ENCODE peak calls at places on chromosomes 6 and 20, in five cellular contexts. W is tibial artery, Z is fibroblast of mammary gland, F is fibroblast of lung, Q is psoas muscle. R is an unnamed sample.

GRCh38 chr6:170129691-170130171 is 161.1 kb downstream of the DLL1 start:
- DNase-seq in W (peak), Z (no peak), F (no peak), Q (peak), R (no peak)

GRCh38 chr6:41088451-41088850 is 15.7 kb downstream of the NFYA start:
- DNase-seq in W (no peak), Z (no peak), F (peak), Q (no peak), R (no peak)

GRCh38 chr6:145948328-145948727 is 15.8 kb downstream of the SHPRH start:
- DNase-seq in W (no peak), Z (peak), F (peak), Q (no peak), R (no peak)

GRCh38 chr20:38109025-38109541 is 56.0 kb downstream of the TGM2 start:
- DNase-seq in W (no peak), Z (peak), F (peak), Q (peak), R (no peak)

GRCh38 chr6:142918339-142919042 is 26.5 kb downstream of the HIVEP2 start:
- DNase-seq in W (no peak), Z (no peak), F (peak), Q (peak), R (no peak)

GRCh38 chr20:14928083-14928482 is 590.7 kb upstream of the FLRT3 start:
- DNase-seq in W (no peak), Z (no peak), F (peak), Q (no peak), R (no peak)

GRCh38 chr6:61886608-61887259 is 399.3 kb downstream of the KHDRBS2 start:
- DNase-seq in W (no peak), Z (no peak), F (no peak), Q (no peak), R (no peak)

GRCh38 chr6:148906386-148906785 is 159.6 kb downstream of the UST start:
- DNase-seq in W (no peak), Z (no peak), F (no peak), Q (no peak), R (no peak)

GRCh38 chr6:33251390-33252012 is 20.2 kb downstream of the VPS52 start:
- DNase-seq in W (peak), Z (peak), F (peak), Q (no peak), R (no peak)

GRCh38 chr6:72760130-72760793 is 138.4 kb downstream of the KCNQ5 start:
- DNase-seq in W (no peak), Z (no peak), F (peak), Q (no peak), R (no peak)

GRCh38 chr6:84872996-84873395 is 108.6 kb upstream of the TBX18 start:
- DNase-seq in W (no peak), Z (peak), F (no peak), Q (no peak), R (no peak)

GRCh38 chr20:53402233-53403005 is 191.2 kb downstream of the ZNF217 start:
- DNase-seq in W (no peak), Z (no peak), F (no peak), Q (no peak), R (no peak)

GRCh38 chr20:31988430-31989015 is 20.6 kb downstream of the XKR7 start:
- DNase-seq in W (no peak), Z (no peak), F (no peak), Q (no peak), R (no peak)

GRCh38 chr20:750801-751200 is 17.5 kb downstream of the SLC52A3 start:
- DNase-seq in W (no peak), Z (peak), F (no peak), Q (no peak), R (no peak)

GRCh38 chr6:18302561-18303439 is 38.5 kb upstream of the DEK start:
- DNase-seq in W (no peak), Z (peak), F (no peak), Q (no peak), R (no peak)

GRCh38 chr6:153001767-153002612 is 519 bp downstream of the MTRF1L start:
- DNase-seq in W (no peak), Z (peak), F (peak), Q (no peak), R (no peak)

GRCh38 chr6:87639373-87639772 is 49.4 kb downstream of the ORC3 start:
- DNase-seq in W (no peak), Z (no peak), F (no peak), Q (no peak), R (no peak)

GRCh38 chr20:38730167-38730988 is 6.1 kb downstream of the SLC32A1 start:
- DNase-seq in W (no peak), Z (no peak), F (no peak), Q (no peak), R (peak)

GRCh38 chr6:112502348-112503130 is 155.4 kb downstream of the RFPL4B start:
- DNase-seq in W (no peak), Z (peak), F (peak), Q (no peak), R (no peak)

GRCh38 chr6:101956961-101957360 is 563.5 kb downstream of the GRIK2 start:
- DNase-seq in W (no peak), Z (no peak), F (peak), Q (no peak), R (no peak)

GRCh38 chr6:6699741-6700367 is 111.3 kb downstream of the LY86 start:
- DNase-seq in W (peak), Z (peak), F (peak), Q (peak), R (no peak)

GRCh38 chr6:56435326-56435725 is 187.9 kb upstream of the COL21A1 start:
- DNase-seq in W (no peak), Z (no peak), F (peak), Q (no peak), R (no peak)

GRCh38 chr6:71157350-71157749 is 131.3 kb upstream of the OGFRL1 start:
- DNase-seq in W (no peak), Z (no peak), F (no peak), Q (no peak), R (no peak)

GRCh38 chr6:31663961-31664789 is 622 bp downstream of the GPANK1 start:
- DNase-seq in W (peak), Z (peak), F (peak), Q (peak), R (no peak)

GRCh38 chr20:19993937-19994667 is 23.1 kb upstream of the NAA20 start:
- DNase-seq in W (no peak), Z (peak), F (peak), Q (no peak), R (no peak)

GRCh38 chr6:40733290-40733689 is 146.1 kb upstream of the LRFN2 start:
- DNase-seq in W (no peak), Z (no peak), F (peak), Q (no peak), R (no peak)

GRCh38 chr20:36726168-36726567 is 19.7 kb downstream of the NDRG3 start:
- DNase-seq in W (no peak), Z (no peak), F (peak), Q (no peak), R (no peak)

GRCh38 chr20:21381619-21382018 is 15.7 kb downstream of the NKX2-4 start:
- DNase-seq in W (no peak), Z (no peak), F (no peak), Q (no peak), R (no peak)

GRCh38 chr20:48739395-48740268 is 88.2 kb downstream of the PREX1 start:
- DNase-seq in W (no peak), Z (no peak), F (no peak), Q (no peak), R (no peak)

GRCh38 chr6:15351631-15352030 is 105.8 kb downstream of the JARID2 start:
- DNase-seq in W (peak), Z (peak), F (peak), Q (peak), R (no peak)

GRCh38 chr20:17109307-17109706 is 117.5 kb upstream of the PCSK2 start:
- DNase-seq in W (no peak), Z (no peak), F (no peak), Q (no peak), R (no peak)

GRCh38 chr20:9600562-9600961 is 86.2 kb downstream of the LAMP5 start:
- DNase-seq in W (no peak), Z (no peak), F (no peak), Q (no peak), R (no peak)

GRCh38 chr20:41631826-41632225 is 13.6 kb upstream of the CHD6 start:
- DNase-seq in W (peak), Z (peak), F (peak), Q (peak), R (no peak)

GRCh38 chr6:108432792-108433191 is 127.9 kb upstream of the FOXO3 start:
- DNase-seq in W (no peak), Z (no peak), F (no peak), Q (no peak), R (no peak)

GRCh38 chr20:3237958-3238615 is 903 bp downstream of the SLC4A11 start:
- DNase-seq in W (no peak), Z (no peak), F (no peak), Q (no peak), R (no peak)

GRCh38 chr20:53883098-53883762 is 187.2 kb downstream of the BCAS1 start:
- DNase-seq in W (no peak), Z (peak), F (peak), Q (no peak), R (no peak)

GRCh38 chr6:70863343-70863742 is 93.5 kb downstream of the B3GAT2 start:
- DNase-seq in W (no peak), Z (no peak), F (no peak), Q (no peak), R (no peak)

GRCh38 chr20:46174469-46175126 is 56.5 kb downstream of the CD40 start:
- DNase-seq in W (no peak), Z (peak), F (peak), Q (peak), R (peak)

GRCh38 chr6:74087898-74088297 is 391.9 kb downstream of the CD109 start:
- DNase-seq in W (no peak), Z (peak), F (peak), Q (no peak), R (no peak)

GRCh38 chr6:88895911-88896310 is 67.5 kb downstream of the RNGTT start:
- DNase-seq in W (no peak), Z (no peak), F (no peak), Q (no peak), R (no peak)

DNA sequence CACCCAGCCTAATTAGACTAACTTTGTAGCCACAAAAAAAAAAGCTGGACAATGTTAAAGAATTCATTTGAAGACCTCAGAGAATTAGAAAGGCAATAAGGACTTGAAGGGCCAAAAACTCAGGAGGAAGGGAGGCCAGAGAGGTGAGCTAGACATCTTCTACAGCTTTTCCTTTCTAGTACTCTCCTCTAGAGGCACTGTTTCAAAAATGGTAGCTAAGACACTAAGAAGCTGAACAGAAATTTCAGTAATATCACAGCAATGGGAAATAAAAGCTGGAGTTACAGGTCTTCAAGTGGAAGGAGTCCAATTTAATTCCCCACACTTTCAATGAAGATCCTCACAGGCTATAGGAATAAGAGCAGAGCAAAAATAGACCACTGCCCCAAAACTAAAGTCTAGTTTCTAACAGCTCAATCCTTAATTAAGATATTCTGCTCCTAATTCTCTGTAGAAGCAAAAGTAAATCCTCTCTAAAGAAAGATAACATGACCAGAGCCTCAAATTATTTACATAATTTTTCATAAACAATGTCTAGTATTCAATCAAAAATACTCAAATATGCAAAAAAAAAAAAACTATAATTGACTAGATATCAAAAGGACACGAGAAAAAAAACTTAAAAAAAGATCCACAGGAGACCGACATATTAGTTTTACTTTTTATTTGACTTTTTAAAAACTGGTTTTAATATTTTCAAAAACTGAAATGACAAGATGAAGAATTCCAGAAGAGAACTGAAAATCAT is 63.7 kb downstream of the RNGTT start:
- DNase-seq in W (no peak), Z (no peak), F (no peak), Q (no peak), R (no peak)
- TF ChIP-seq CTCF in W (no peak), Z (no peak), F (peak), Q (no peak), R (no peak)

GRCh38 chr6:5302995-5303622 is 41.8 kb downstream of the FARS2 start:
- DNase-seq in W (no peak), Z (peak), F (peak), Q (peak), R (peak)
- TF ChIP-seq CTCF in W (no peak), Z (peak), F (peak), Q (peak), R (peak)

GRCh38 chr20:57580478-57581201 is 19.7 kb downstream of the PCK1 start:
- DNase-seq in W (no peak), Z (no peak), F (no peak), Q (no peak), R (no peak)

GRCh38 chr20:57581202-57582028 is 20.5 kb downstream of the PCK1 start:
- DNase-seq in W (peak), Z (no peak), F (no peak), Q (no peak), R (no peak)

GRCh38 chr20:57583289-57584257 is 22.7 kb downstream of the PCK1 start:
- DNase-seq in W (no peak), Z (no peak), F (no peak), Q (no peak), R (no peak)

GRCh38 chr20:57582029-57582378 is 21.1 kb downstream of the PCK1 start:
- DNase-seq in W (no peak), Z (no peak), F (no peak), Q (no peak), R (no peak)

GRCh38 chr20:57582432-57583288 is 21.8 kb downstream of the PCK1 start:
- DNase-seq in W (peak), Z (peak), F (peak), Q (no peak), R (no peak)
- TF ChIP-seq CTCF in W (peak), Z (peak), F (peak), Q (peak), R (peak)

GRCh38 chr6:37314803-37315515 is 38.8 kb upstream of the RNF8 start:
- DNase-seq in W (no peak), Z (peak), F (peak), Q (no peak), R (peak)
- TF ChIP-seq CTCF in W (no peak), Z (peak), F (peak), Q (peak), R (peak)

R was measured in GM13977.